ENCODE peak calls at places on chromosomes 13 and 19, in five cellular contexts. J is mucosa of gallbladder, M is nucleus accumbens, E is breast epithelium, W is stomach. R is an unnamed sample.

GRCh38 chr13:102879793-102880499 is 34.1 kb downstream of the ERCC5 start:
- DNase-seq in M (no peak), W (no peak), J (no peak), E (no peak), R (no peak)

GRCh38 chr13:77523834-77524728 is 11.4 kb upstream of the SCEL start:
- DNase-seq in J (no peak), E (no peak), W (no peak), M (no peak), R (no peak)

GRCh38 chr19:34475026-34475974 is 6.3 kb upstream of the WTIP start:
- DNase-seq in W (no peak), J (no peak), E (no peak), M (no peak), R (peak; percentile 89)

GRCh38 chr13:66914155-66914554 is 316.0 kb downstream of the PCDH9 start:
- DNase-seq in J (no peak), W (no peak), E (no peak), M (no peak), R (no peak)

GRCh38 chr13:81606074-81606473 is 1265.1 kb upstream of the SPRY2 start:
- DNase-seq in M (no peak), J (no peak), E (no peak), W (no peak), R (no peak)

GRCh38 chr13:50357586-50358118 is 342.4 kb downstream of the KCNRG start:
- DNase-seq in E (peak; percentile 58), M (no peak), W (peak; percentile 58), J (peak; percentile 51), R (peak; percentile 89)

GRCh38 chr19:3056454-3057016 is 5.8 kb downstream of the TLE5 start:
- DNase-seq in M (no peak), E (no peak), J (no peak), W (no peak), R (no peak)

GRCh38 chr19:30371960-30372824 is at the start of gene ZNF536:
- DNase-seq in W (peak; percentile 14), M (peak; percentile 76), E (no peak), J (no peak), R (no peak)

GRCh38 chr13:111632906-111633305 is 312.5 kb downstream of the TEX29 start:
- DNase-seq in M (no peak), E (no peak), W (no peak), J (no peak), R (no peak)

GRCh38 chr19:2111886-2112285 is 15.2 kb downstream of the IZUMO4 start:
- DNase-seq in J (no peak), M (no peak), W (no peak), E (no peak), R (no peak)

GRCh38 chr19:1751367-1752008 is 1.8 kb upstream of the ONECUT3 start:
- DNase-seq in M (no peak), J (no peak), W (no peak), E (no peak), R (no peak)

GRCh38 chr19:6273701-6274601 is 5.8 kb downstream of the MLLT1 start:
- DNase-seq in J (peak; percentile 76), E (peak; percentile 83), W (peak; percentile 83), M (peak; percentile 22), R (peak; percentile 96)

GRCh38 chr13:76570485-76570884 is 315.7 kb downstream of the KCTD12 start:
- DNase-seq in E (no peak), J (no peak), W (no peak), M (no peak), R (no peak)

GRCh38 chr19:58218899-58219298 is 9.8 kb upstream of the ZNF544 start:
- DNase-seq in J (no peak), W (no peak), E (no peak), M (no peak), R (no peak)

GRCh38 chr13:105368781-105369180 is 1166.7 kb downstream of the EFNB2 start:
- DNase-seq in E (no peak), M (no peak), W (no peak), J (no peak), R (no peak)

GRCh38 chr19:6204212-6204611 is 68.7 kb downstream of the ACSBG2 start:
- DNase-seq in M (no peak), E (peak; percentile 52), W (no peak), J (no peak), R (peak; percentile 9)

GRCh38 chr13:30997697-30998547 is 65.5 kb downstream of the TEX26 start:
- DNase-seq in M (no peak), E (no peak), W (no peak), J (no peak), R (no peak)

GRCh38 chr19:1131718-1132552 is 28.1 kb downstream of the GPX4 start:
- DNase-seq in M (no peak), W (peak; percentile 92), E (peak; percentile 82), J (peak; percentile 83), R (peak; percentile 89)

GRCh38 chr19:17946965-17947784 is 14.4 kb downstream of the CCDC124 start:
- DNase-seq in J (no peak), M (no peak), E (no peak), W (no peak), R (no peak)

GRCh38 chr13:89486721-89487120 is 1815.5 kb downstream of the SLITRK5 start:
- DNase-seq in E (no peak), M (no peak), W (no peak), J (no peak), R (no peak)

GRCh38 chr19:12666305-12667048 is at the start of the genes MAN2B1 and WDR83:
- DNase-seq in M (peak; percentile 28), W (peak; percentile 81), E (peak; percentile 68), J (peak; percentile 50), R (peak; percentile 34)

GRCh38 chr13:27960362-27961226 is 8.5 kb downstream of the CDX2 start:
- DNase-seq in E (peak; percentile 35), J (peak; percentile 81), M (no peak), W (peak; percentile 81), R (no peak)

GRCh38 chr13:27868639-27869435 is 51.0 kb upstream of the PDX1 start:
- DNase-seq in W (no peak), E (no peak), M (no peak), J (no peak), R (peak; percentile 32)

GRCh38 chr13:40563350-40564125 is 102.9 kb downstream of the FOXO1 start:
- DNase-seq in M (no peak), E (no peak), J (no peak), W (no peak), R (no peak)

GRCh38 chr19:37506387-37507166 is at the start of gene ZNF793:
- DNase-seq in W (peak; percentile 75), M (peak; percentile 49), J (peak; percentile 82), E (peak; percentile 82), R (peak; percentile 41)

GRCh38 chr19:55173717-55174409 is 6.2 kb downstream of the SYT5 start:
- DNase-seq in E (no peak), W (peak; percentile 43), J (peak; percentile 23), M (no peak), R (peak; percentile 80)

GRCh38 chr19:49718511-49718910 is 27.6 kb downstream of the CPT1C start:
- DNase-seq in M (no peak), E (no peak), J (no peak), W (no peak), R (peak; percentile 34)

GRCh38 chr19:4807188-4807587 is 15.7 kb downstream of the FEM1A start:
- DNase-seq in M (no peak), J (peak; percentile 48), W (no peak), E (no peak), R (no peak)

GRCh38 chr13:50783066-50783465 is 60.4 kb downstream of the DLEU7 start:
- DNase-seq in W (no peak), M (no peak), E (no peak), J (no peak), R (no peak)

GRCh38 chr13:105642511-105642958 is 892.9 kb downstream of the EFNB2 start:
- DNase-seq in M (no peak), W (no peak), J (no peak), E (no peak), R (no peak)

GRCh38 chr19:54850930-54851329 is 687 bp downstream of the KIR3DL2 start:
- DNase-seq in J (no peak), E (no peak), M (no peak), W (no peak), R (no peak)

GRCh38 chr13:100139822-100140221 is 50.9 kb downstream of the PCCA start:
- DNase-seq in E (no peak), M (no peak), J (no peak), W (no peak), R (no peak)

GRCh38 chr19:43739836-43740235 is 14.9 kb downstream of the SMG9 start:
- DNase-seq in J (peak; percentile 76), E (peak; percentile 64), M (no peak), W (peak; percentile 67), R (no peak)

GRCh38 chr19:49224856-49225255 is 67.3 kb downstream of the TRPM4 start:
- DNase-seq in W (peak; percentile 71), M (no peak), J (peak; percentile 43), E (no peak), R (peak; percentile 33)

GRCh38 chr13:48707405-48707804 is 53.7 kb downstream of the CYSLTR2 start:
- DNase-seq in M (no peak), E (no peak), W (no peak), J (no peak), R (no peak)

GRCh38 chr13:112143753-112144615 is 77.0 kb downstream of the SOX1 start:
- DNase-seq in E (no peak), J (no peak), M (no peak), W (peak; percentile 20), R (no peak)

GRCh38 chr13:83546476-83546875 is 335.8 kb downstream of the SLITRK1 start:
- DNase-seq in W (no peak), E (no peak), J (no peak), M (no peak), R (peak; percentile 86)

GRCh38 chr19:40217921-40218890 is at the start of gene TTC9B:
- DNase-seq in W (no peak), E (no peak), M (no peak), J (no peak), R (no peak)